ENCODE peak calls at places on chromosomes 1 and 21, in four cellular contexts. One of them, this sample, is unnamed.

GRCh38 chr1:177274687-177275211 is 104.0 kb downstream of the BRINP2 start:
- DNase-seq in HCT116: no peak
- DNase-seq in stimulated activated naive CD8-positive, alpha-beta T cell treated with anti-CD3 and anti-CD28 coated beads, Interleukin-15, amount 100 ng/mL, for 72 hours: no peak
- DNase-seq in activated naive CD4-positive, alpha-beta T cell treated with anti-CD3 and anti-CD28 coated beads, Interleukin-2, amount 10 ng/mL, durations not matched to agents 7 days and 5 days: no peak
- DNase-seq in this sample: no peak

GRCh38 chr21:44880762-44881585 is 7.5 kb upstream of the PTTG1IP start:
- DNase-seq in HCT116: no peak
- DNase-seq in activated naive CD4-positive, alpha-beta T cell treated with anti-CD3 and anti-CD28 coated beads, Interleukin-2, amount 10 ng/mL, durations not matched to agents 7 days and 5 days: no peak
- DNase-seq in stimulated activated naive CD8-positive, alpha-beta T cell treated with anti-CD3 and anti-CD28 coated beads, Interleukin-15, amount 100 ng/mL, for 72 hours: no peak
- DNase-seq in this sample: no peak

GRCh38 chr1:70072239-70072751 is 133.1 kb downstream of the LRRC40 start:
- DNase-seq in HCT116: no peak
- DNase-seq in stimulated activated naive CD8-positive, alpha-beta T cell treated with anti-CD3 and anti-CD28 coated beads, Interleukin-15, amount 100 ng/mL, for 72 hours: no peak
- DNase-seq in activated naive CD4-positive, alpha-beta T cell treated with anti-CD3 and anti-CD28 coated beads, Interleukin-2, amount 10 ng/mL, durations not matched to agents 7 days and 5 days: no peak
- DNase-seq in this sample: no peak

GRCh38 chr1:64196074-64196869 is 7.2 kb upstream of the UBE2U start:
- DNase-seq in HCT116: no peak
- DNase-seq in stimulated activated naive CD8-positive, alpha-beta T cell treated with anti-CD3 and anti-CD28 coated beads, Interleukin-15, amount 100 ng/mL, for 72 hours: no peak
- DNase-seq in activated naive CD4-positive, alpha-beta T cell treated with anti-CD3 and anti-CD28 coated beads, Interleukin-2, amount 10 ng/mL, durations not matched to agents 7 days and 5 days: no peak
- DNase-seq in this sample: no peak

GRCh38 chr1:170340259-170340658 is 191.7 kb upstream of the GORAB start:
- DNase-seq in activated naive CD4-positive, alpha-beta T cell treated with anti-CD3 and anti-CD28 coated beads, Interleukin-2, amount 10 ng/mL, durations not matched to agents 7 days and 5 days: no peak
- DNase-seq in stimulated activated naive CD8-positive, alpha-beta T cell treated with anti-CD3 and anti-CD28 coated beads, Interleukin-15, amount 100 ng/mL, for 72 hours: no peak
- DNase-seq in HCT116: no peak
- DNase-seq in this sample: no peak

GRCh38 chr1:160168016-160168415 is 16.6 kb downstream of the ATP1A4 start:
- DNase-seq in activated naive CD4-positive, alpha-beta T cell treated with anti-CD3 and anti-CD28 coated beads, Interleukin-2, amount 10 ng/mL, durations not matched to agents 7 days and 5 days: no peak
- DNase-seq in HCT116: no peak
- DNase-seq in stimulated activated naive CD8-positive, alpha-beta T cell treated with anti-CD3 and anti-CD28 coated beads, Interleukin-15, amount 100 ng/mL, for 72 hours: no peak
- DNase-seq in this sample: no peak

GRCh38 chr1:79497193-79497773 is 490.8 kb upstream of the ADGRL4 start:
- DNase-seq in stimulated activated naive CD8-positive, alpha-beta T cell treated with anti-CD3 and anti-CD28 coated beads, Interleukin-15, amount 100 ng/mL, for 72 hours: no peak
- DNase-seq in HCT116: peak; percentile 10
- DNase-seq in activated naive CD4-positive, alpha-beta T cell treated with anti-CD3 and anti-CD28 coated beads, Interleukin-2, amount 10 ng/mL, durations not matched to agents 7 days and 5 days: no peak
- DNase-seq in this sample: no peak

GRCh38 chr21:34351786-34352241 is 12.0 kb upstream of the KCNE2 start:
- DNase-seq in stimulated activated naive CD8-positive, alpha-beta T cell treated with anti-CD3 and anti-CD28 coated beads, Interleukin-15, amount 100 ng/mL, for 72 hours: peak; percentile 33
- DNase-seq in activated naive CD4-positive, alpha-beta T cell treated with anti-CD3 and anti-CD28 coated beads, Interleukin-2, amount 10 ng/mL, durations not matched to agents 7 days and 5 days: peak; percentile 28
- DNase-seq in HCT116: peak; percentile 48
- DNase-seq in this sample: peak; percentile 43

GRCh38 chr1:225650198-225650597 is 2.7 kb downstream of the ENAH start:
- DNase-seq in stimulated activated naive CD8-positive, alpha-beta T cell treated with anti-CD3 and anti-CD28 coated beads, Interleukin-15, amount 100 ng/mL, for 72 hours: no peak
- DNase-seq in HCT116: no peak
- DNase-seq in activated naive CD4-positive, alpha-beta T cell treated with anti-CD3 and anti-CD28 coated beads, Interleukin-2, amount 10 ng/mL, durations not matched to agents 7 days and 5 days: no peak
- DNase-seq in this sample: no peak

GRCh38 chr1:95084317-95085176 is 11.8 kb upstream of the ALG14 start:
- DNase-seq in stimulated activated naive CD8-positive, alpha-beta T cell treated with anti-CD3 and anti-CD28 coated beads, Interleukin-15, amount 100 ng/mL, for 72 hours: peak; percentile 11
- DNase-seq in HCT116: peak; percentile 47
- DNase-seq in activated naive CD4-positive, alpha-beta T cell treated with anti-CD3 and anti-CD28 coated beads, Interleukin-2, amount 10 ng/mL, durations not matched to agents 7 days and 5 days: peak; percentile 30
- DNase-seq in this sample: peak; percentile 25

GRCh38 chr1:221025391-221026355 is 146.4 kb downstream of the HLX start:
- DNase-seq in stimulated activated naive CD8-positive, alpha-beta T cell treated with anti-CD3 and anti-CD28 coated beads, Interleukin-15, amount 100 ng/mL, for 72 hours: no peak
- DNase-seq in activated naive CD4-positive, alpha-beta T cell treated with anti-CD3 and anti-CD28 coated beads, Interleukin-2, amount 10 ng/mL, durations not matched to agents 7 days and 5 days: no peak
- DNase-seq in HCT116: no peak
- DNase-seq in this sample: no peak

GRCh38 chr1:228794173-228794572 is 58.9 kb downstream of the RHOU start:
- DNase-seq in stimulated activated naive CD8-positive, alpha-beta T cell treated with anti-CD3 and anti-CD28 coated beads, Interleukin-15, amount 100 ng/mL, for 72 hours: peak; percentile 49
- DNase-seq in activated naive CD4-positive, alpha-beta T cell treated with anti-CD3 and anti-CD28 coated beads, Interleukin-2, amount 10 ng/mL, durations not matched to agents 7 days and 5 days: peak; percentile 72
- DNase-seq in HCT116: no peak
- DNase-seq in this sample: no peak

GRCh38 chr1:11858968-11859871 is 475 bp upstream of the NPPB start:
- DNase-seq in activated naive CD4-positive, alpha-beta T cell treated with anti-CD3 and anti-CD28 coated beads, Interleukin-2, amount 10 ng/mL, durations not matched to agents 7 days and 5 days: peak; percentile 89
- DNase-seq in stimulated activated naive CD8-positive, alpha-beta T cell treated with anti-CD3 and anti-CD28 coated beads, Interleukin-15, amount 100 ng/mL, for 72 hours: peak; percentile 66
- DNase-seq in HCT116: no peak
- DNase-seq in this sample: peak; percentile 64

GRCh38 chr21:36980280-36981048 is 14.0 kb upstream of the HLCS start:
- DNase-seq in HCT116: no peak
- DNase-seq in activated naive CD4-positive, alpha-beta T cell treated with anti-CD3 and anti-CD28 coated beads, Interleukin-2, amount 10 ng/mL, durations not matched to agents 7 days and 5 days: peak; percentile 29
- DNase-seq in stimulated activated naive CD8-positive, alpha-beta T cell treated with anti-CD3 and anti-CD28 coated beads, Interleukin-15, amount 100 ng/mL, for 72 hours: peak; percentile 24
- DNase-seq in this sample: no peak

GRCh38 chr1:197619008-197619640 is 156.2 kb downstream of the DENND1B start:
- DNase-seq in stimulated activated naive CD8-positive, alpha-beta T cell treated with anti-CD3 and anti-CD28 coated beads, Interleukin-15, amount 100 ng/mL, for 72 hours: no peak
- DNase-seq in HCT116: peak; percentile 6
- DNase-seq in activated naive CD4-positive, alpha-beta T cell treated with anti-CD3 and anti-CD28 coated beads, Interleukin-2, amount 10 ng/mL, durations not matched to agents 7 days and 5 days: no peak
- DNase-seq in this sample: no peak

GRCh38 chr1:41670558-41670957 is 186.1 kb upstream of the EDN2 start:
- DNase-seq in HCT116: no peak
- DNase-seq in stimulated activated naive CD8-positive, alpha-beta T cell treated with anti-CD3 and anti-CD28 coated beads, Interleukin-15, amount 100 ng/mL, for 72 hours: no peak
- DNase-seq in activated naive CD4-positive, alpha-beta T cell treated with anti-CD3 and anti-CD28 coated beads, Interleukin-2, amount 10 ng/mL, durations not matched to agents 7 days and 5 days: no peak
- DNase-seq in this sample: no peak

GRCh38 chr1:30320581-30320890 is 402.8 kb downstream of the MATN1 start:
- DNase-seq in stimulated activated naive CD8-positive, alpha-beta T cell treated with anti-CD3 and anti-CD28 coated beads, Interleukin-15, amount 100 ng/mL, for 72 hours: no peak
- DNase-seq in HCT116: no peak
- DNase-seq in activated naive CD4-positive, alpha-beta T cell treated with anti-CD3 and anti-CD28 coated beads, Interleukin-2, amount 10 ng/mL, durations not matched to agents 7 days and 5 days: no peak
- DNase-seq in this sample: no peak

GRCh38 chr1:15578921-15579682 is 5.7 kb downstream of the AGMAT start:
- DNase-seq in stimulated activated naive CD8-positive, alpha-beta T cell treated with anti-CD3 and anti-CD28 coated beads, Interleukin-15, amount 100 ng/mL, for 72 hours: peak; percentile 36
- DNase-seq in HCT116: no peak
- DNase-seq in activated naive CD4-positive, alpha-beta T cell treated with anti-CD3 and anti-CD28 coated beads, Interleukin-2, amount 10 ng/mL, durations not matched to agents 7 days and 5 days: peak; percentile 65
- DNase-seq in this sample: no peak

GRCh38 chr21:17580319-17580718 is 32.4 kb downstream of the BTG3 start:
- DNase-seq in HCT116: no peak
- DNase-seq in activated naive CD4-positive, alpha-beta T cell treated with anti-CD3 and anti-CD28 coated beads, Interleukin-2, amount 10 ng/mL, durations not matched to agents 7 days and 5 days: no peak
- DNase-seq in stimulated activated naive CD8-positive, alpha-beta T cell treated with anti-CD3 and anti-CD28 coated beads, Interleukin-15, amount 100 ng/mL, for 72 hours: no peak
- DNase-seq in this sample: no peak

GRCh38 chr1:91092503-91092902 is 70.7 kb upstream of the ZNF644 start:
- DNase-seq in activated naive CD4-positive, alpha-beta T cell treated with anti-CD3 and anti-CD28 coated beads, Interleukin-2, amount 10 ng/mL, durations not matched to agents 7 days and 5 days: no peak
- DNase-seq in stimulated activated naive CD8-positive, alpha-beta T cell treated with anti-CD3 and anti-CD28 coated beads, Interleukin-15, amount 100 ng/mL, for 72 hours: no peak
- DNase-seq in HCT116: no peak
- DNase-seq in this sample: no peak

GRCh38 chr1:175072131-175072941 is 4.7 kb downstream of the TNN start:
- DNase-seq in stimulated activated naive CD8-positive, alpha-beta T cell treated with anti-CD3 and anti-CD28 coated beads, Interleukin-15, amount 100 ng/mL, for 72 hours: peak; percentile 28
- DNase-seq in activated naive CD4-positive, alpha-beta T cell treated with anti-CD3 and anti-CD28 coated beads, Interleukin-2, amount 10 ng/mL, durations not matched to agents 7 days and 5 days: peak; percentile 46
- DNase-seq in HCT116: no peak
- DNase-seq in this sample: no peak

GRCh38 chr1:216732121-216732520 is 8.9 kb upstream of the ESRRG start:
- DNase-seq in HCT116: no peak
- DNase-seq in stimulated activated naive CD8-positive, alpha-beta T cell treated with anti-CD3 and anti-CD28 coated beads, Interleukin-15, amount 100 ng/mL, for 72 hours: no peak
- DNase-seq in activated naive CD4-positive, alpha-beta T cell treated with anti-CD3 and anti-CD28 coated beads, Interleukin-2, amount 10 ng/mL, durations not matched to agents 7 days and 5 days: no peak
- DNase-seq in this sample: no peak

GRCh38 chr1:173470608-173471007 is 6.5 kb upstream of the PRDX6 start:
- DNase-seq in stimulated activated naive CD8-positive, alpha-beta T cell treated with anti-CD3 and anti-CD28 coated beads, Interleukin-15, amount 100 ng/mL, for 72 hours: no peak
- DNase-seq in HCT116: no peak
- DNase-seq in activated naive CD4-positive, alpha-beta T cell treated with anti-CD3 and anti-CD28 coated beads, Interleukin-2, amount 10 ng/mL, durations not matched to agents 7 days and 5 days: no peak
- DNase-seq in this sample: no peak

GRCh38 chr1:228691926-228692325 is 43.4 kb upstream of the RHOU start:
- DNase-seq in activated naive CD4-positive, alpha-beta T cell treated with anti-CD3 and anti-CD28 coated beads, Interleukin-2, amount 10 ng/mL, durations not matched to agents 7 days and 5 days: peak; percentile 49
- DNase-seq in stimulated activated naive CD8-positive, alpha-beta T cell treated with anti-CD3 and anti-CD28 coated beads, Interleukin-15, amount 100 ng/mL, for 72 hours: peak; percentile 11
- DNase-seq in HCT116: peak; percentile 67
- DNase-seq in this sample: no peak

GRCh38 chr1:221045842-221046831 is 166.9 kb downstream of the HLX start:
- DNase-seq in stimulated activated naive CD8-positive, alpha-beta T cell treated with anti-CD3 and anti-CD28 coated beads, Interleukin-15, amount 100 ng/mL, for 72 hours: no peak
- DNase-seq in HCT116: no peak
- DNase-seq in activated naive CD4-positive, alpha-beta T cell treated with anti-CD3 and anti-CD28 coated beads, Interleukin-2, amount 10 ng/mL, durations not matched to agents 7 days and 5 days: no peak
- DNase-seq in this sample: no peak

GRCh38 chr1:11766429-11766776 is 4.4 kb downstream of the C1orf167 start:
- DNase-seq in stimulated activated naive CD8-positive, alpha-beta T cell treated with anti-CD3 and anti-CD28 coated beads, Interleukin-15, amount 100 ng/mL, for 72 hours: no peak
- DNase-seq in HCT116: no peak
- DNase-seq in activated naive CD4-positive, alpha-beta T cell treated with anti-CD3 and anti-CD28 coated beads, Interleukin-2, amount 10 ng/mL, durations not matched to agents 7 days and 5 days: no peak
- DNase-seq in this sample: no peak

GRCh38 chr1:201946224-201946908 is at the start of gene LMOD1:
- DNase-seq in activated naive CD4-positive, alpha-beta T cell treated with anti-CD3 and anti-CD28 coated beads, Interleukin-2, amount 10 ng/mL, durations not matched to agents 7 days and 5 days: no peak
- DNase-seq in stimulated activated naive CD8-positive, alpha-beta T cell treated with anti-CD3 and anti-CD28 coated beads, Interleukin-15, amount 100 ng/mL, for 72 hours: no peak
- DNase-seq in HCT116: no peak
- DNase-seq in this sample: peak; percentile 59

GRCh38 chr1:86504130-86504479 is 35.4 kb downstream of the CLCA1 start:
- DNase-seq in HCT116: no peak
- DNase-seq in activated naive CD4-positive, alpha-beta T cell treated with anti-CD3 and anti-CD28 coated beads, Interleukin-2, amount 10 ng/mL, durations not matched to agents 7 days and 5 days: no peak
- DNase-seq in stimulated activated naive CD8-positive, alpha-beta T cell treated with anti-CD3 and anti-CD28 coated beads, Interleukin-15, amount 100 ng/mL, for 72 hours: no peak
- DNase-seq in this sample: no peak

GRCh38 chr1:150692720-150693119 is 4.2 kb downstream of the GOLPH3L start:
- DNase-seq in stimulated activated naive CD8-positive, alpha-beta T cell treated with anti-CD3 and anti-CD28 coated beads, Interleukin-15, amount 100 ng/mL, for 72 hours: no peak
- DNase-seq in activated naive CD4-positive, alpha-beta T cell treated with anti-CD3 and anti-CD28 coated beads, Interleukin-2, amount 10 ng/mL, durations not matched to agents 7 days and 5 days: no peak
- DNase-seq in HCT116: no peak
- DNase-seq in this sample: no peak

GRCh38 chr1:236144446-236145150 is 2.3 kb downstream of the GPR137B start:
- DNase-seq in activated naive CD4-positive, alpha-beta T cell treated with anti-CD3 and anti-CD28 coated beads, Interleukin-2, amount 10 ng/mL, durations not matched to agents 7 days and 5 days: no peak
- DNase-seq in stimulated activated naive CD8-positive, alpha-beta T cell treated with anti-CD3 and anti-CD28 coated beads, Interleukin-15, amount 100 ng/mL, for 72 hours: no peak
- DNase-seq in HCT116: no peak
- DNase-seq in this sample: no peak

This sample was measured in 8988T.